ENCODE peak calls at places on chromosomes 13 and 19, in four cellular contexts. T, A, R and Q are unnamed samples.

GRCh38 chr13:48564046-48564445 is 31.2 kb upstream of the RCBTB2 start:
- DNase-seq in T (no peak), A (peak; percentile 51), R (no peak), Q (no peak)

GRCh38 chr13:21683034-21683733 is 12.3 kb downstream of the FGF9 start:
- DNase-seq in T (no peak), A (peak; percentile 88), R (peak; percentile 23), Q (no peak)

GRCh38 chr19:1513492-1514294 is 874 bp upstream of the ADAMTSL5 start:
- DNase-seq in T (no peak), A (peak; percentile 53), R (peak; percentile 60), Q (peak; percentile 56)

GRCh38 chr13:114115796-114116195 is 16.6 kb downstream of the RASA3 start:
- DNase-seq in T (no peak), A (no peak), R (no peak), Q (no peak)

GRCh38 chr19:29516358-29516725 is 9.5 kb upstream of the VSTM2B start:
- DNase-seq in T (no peak), A (no peak), R (no peak), Q (no peak)

GRCh38 chr19:1908364-1908678 is 3.1 kb downstream of the ADAT3 start:
- DNase-seq in T (no peak), A (no peak), R (no peak), Q (no peak)

GRCh38 chr13:25406377-25406776 is 34.6 kb downstream of the ATP8A2 start:
- DNase-seq in T (no peak), A (no peak), R (no peak), Q (peak; percentile 39)

GRCh38 chr19:56727731-56728130 is 56.2 kb upstream of the ZNF835 start:
- DNase-seq in T (peak; percentile 14), A (no peak), R (no peak), Q (no peak)

GRCh38 chr19:35513231-35513974 is at the start of gene DMKN:
- DNase-seq in T (no peak), A (peak; percentile 58), R (peak; percentile 71), Q (peak; percentile 61)

GRCh38 chr13:101053289-101053688 is 363.0 kb downstream of the NALCN start:
- DNase-seq in T (no peak), A (no peak), R (peak; percentile 35), Q (no peak)

GRCh38 chr13:24348797-24349515 is 39.6 kb downstream of the C1QTNF9 start:
- DNase-seq in T (no peak), A (no peak), R (no peak), Q (no peak)

GRCh38 chr19:51282335-51282734 is 29.1 kb upstream of the IGLON5 start:
- DNase-seq in T (no peak), A (no peak), R (no peak), Q (peak; percentile 13)

GRCh38 chr13:112783135-112783945 is 93.5 kb downstream of the ATP11A start:
- DNase-seq in T (no peak), A (peak; percentile 90), R (peak; percentile 40), Q (no peak)

GRCh38 chr19:4557971-4558941 is 1.2 kb downstream of the SEMA6B start:
- DNase-seq in T (no peak), A (no peak), R (peak; percentile 22), Q (peak; percentile 71)

GRCh38 chr13:64817721-64818120 is 2412.4 kb downstream of the PCDH9 start:
- DNase-seq in T (no peak), A (peak; percentile 36), R (peak; percentile 8), Q (no peak)

GRCh38 chr13:53336441-53337160 is 308.0 kb downstream of the OLFM4 start:
- DNase-seq in T (no peak), A (no peak), R (no peak), Q (no peak)

GRCh38 chr19:56837892-56838679 is 2.4 kb downstream of the PEG3 start:
- DNase-seq in T (peak; percentile 75), A (no peak), R (no peak), Q (no peak)

GRCh38 chr19:57135797-57136196 is 9.2 kb downstream of the ZIM3 start:
- DNase-seq in T (no peak), A (no peak), R (no peak), Q (no peak)

GRCh38 chr19:50820549-50821247 is 2.9 kb downstream of the KLK1 start:
- DNase-seq in T (no peak), A (no peak), R (no peak), Q (peak; percentile 67)

GRCh38 chr13:24063281-24063851 is 97.2 kb upstream of the SPATA13 start:
- DNase-seq in T (no peak), A (no peak), R (no peak), Q (no peak)

GRCh38 chr13:114129649-114130062 is 2.8 kb downstream of the RASA3 start:
- DNase-seq in T (no peak), A (no peak), R (peak; percentile 50), Q (no peak)

GRCh38 chr13:76053181-76053580 is 417.1 kb downstream of the LMO7 start:
- DNase-seq in T (no peak), A (no peak), R (no peak), Q (no peak)

GRCh38 chr19:49212302-49212701 is 54.7 kb downstream of the TRPM4 start:
- DNase-seq in T (no peak), A (no peak), R (no peak), Q (no peak)

GRCh38 chr13:23715762-23716235 is 145.6 kb downstream of the TNFRSF19 start:
- DNase-seq in T (no peak), A (no peak), R (peak; percentile 18), Q (peak; percentile 75)

GRCh38 chr13:59409651-59410200 is 754.0 kb downstream of the DIAPH3 start:
- DNase-seq in T (no peak), A (no peak), R (no peak), Q (peak; percentile 64)

GRCh38 chr19:54451331-54451871 is 2.4 kb downstream of the LENG8 start:
- DNase-seq in T (no peak), A (no peak), R (peak; percentile 36), Q (no peak)

GRCh38 chr13:113086031-113086750 is 19.4 kb upstream of the F7 start:
- DNase-seq in T (no peak), A (peak; percentile 12), R (no peak), Q (peak; percentile 68)

GRCh38 chr19:56377105-56377924 is 16.0 kb downstream of the ZNF582 start:
- DNase-seq in T (no peak), A (no peak), R (no peak), Q (no peak)

GRCh38 chr19:30355586-30355985 is 16.6 kb upstream of the ZNF536 start:
- DNase-seq in T (no peak), A (no peak), R (no peak), Q (no peak)

GRCh38 chr13:74841123-74841522 is 640.8 kb downstream of the TBC1D4 start:
- DNase-seq in T (no peak), A (no peak), R (no peak), Q (no peak)

GRCh38 chr13:28100149-28101121 is at the start of gene FLT3:
- DNase-seq in T (peak; percentile 48), A (peak; percentile 38), R (peak; percentile 39), Q (peak; percentile 76)

GRCh38 chr13:79776538-79776937 is 295.6 kb downstream of the NDFIP2 start:
- DNase-seq in T (no peak), A (peak; percentile 50), R (peak; percentile 63), Q (no peak)

GRCh38 chr13:21225082-21225481 is 48.6 kb downstream of the MRPL57 start:
- DNase-seq in T (no peak), A (no peak), R (no peak), Q (no peak)

DNA sequence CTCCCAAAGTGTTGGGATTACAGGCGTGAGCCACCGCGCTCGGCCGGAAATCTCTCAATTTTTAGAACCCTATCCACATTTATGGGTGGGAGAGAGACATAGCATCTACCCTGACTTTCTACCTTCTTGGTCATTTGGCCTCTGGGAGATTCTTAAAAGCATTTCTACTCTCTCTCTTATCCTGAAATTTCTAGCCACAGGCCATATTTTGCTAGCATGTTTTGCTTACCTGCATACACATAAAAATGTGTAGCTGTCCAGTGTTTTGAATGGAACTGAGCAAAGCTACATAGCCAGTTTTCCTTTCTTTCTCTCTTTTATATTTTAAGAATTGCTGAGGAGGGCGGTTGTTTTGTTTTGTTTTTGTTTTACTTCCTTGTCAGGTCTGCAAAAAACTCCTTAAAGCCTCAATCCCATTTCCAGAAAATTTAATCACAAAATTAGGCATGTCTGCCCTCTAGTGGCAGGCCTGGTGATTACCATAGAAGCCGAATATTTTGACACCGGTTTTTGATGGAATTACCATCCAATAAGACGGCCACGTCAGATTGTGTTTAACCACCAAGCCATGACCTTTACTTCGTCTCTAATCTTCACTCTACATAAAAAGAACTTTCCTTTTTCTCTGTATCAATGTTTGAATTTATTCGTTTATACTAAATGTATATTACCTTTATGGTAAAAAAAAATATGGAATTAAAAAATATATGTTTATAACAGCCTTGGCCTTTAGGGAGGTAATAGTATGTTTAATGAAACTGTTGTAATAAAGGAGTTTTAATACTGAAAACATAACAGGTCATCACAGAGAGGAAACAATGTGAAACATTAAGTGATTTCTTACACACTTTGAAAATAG is 34.4 kb upstream of the OXGR1 start:
- DNase-seq in T (peak; percentile 59), A (peak; percentile 40), R (peak; percentile 58), Q (peak; percentile 37)
- H2BK5ac ChIP-seq in T (no peak overlapping the region), A (no peak overlapping the region), R (no peak overlapping the region), Q (no peak overlapping the region)

GRCh38 chr13:29704648-29705047 is 109.2 kb upstream of the SLC7A1 start:
- DNase-seq in T (no peak), A (no peak), R (peak; percentile 59), Q (no peak)

GRCh38 chr13:29698106-29698505 is 102.6 kb upstream of the SLC7A1 start:
- DNase-seq in T (no peak), A (no peak), R (no peak), Q (no peak)

GRCh38 chr13:29703421-29703820 is 107.9 kb upstream of the SLC7A1 start:
- DNase-seq in T (no peak), A (no peak), R (no peak), Q (no peak)

GRCh38 chr13:29706923-29707322 is 111.4 kb upstream of the SLC7A1 start:
- DNase-seq in T (no peak), A (no peak), R (peak; percentile 59), Q (no peak)

GRCh38 chr13:29702912-29703351 is 107.4 kb upstream of the SLC7A1 start:
- DNase-seq in T (no peak), A (peak; percentile 69), R (peak; percentile 97), Q (peak; percentile 69)
- H4K8ac ChIP-seq in T (no peak overlapping the region), A (no peak overlapping the region), R (peak overlapping the region; percentile 77), Q (no peak overlapping the region)

GRCh38 chr19:18227781-18228271 is 1.6 kb upstream of the PDE4C start:
- DNase-seq in T (no peak), A (no peak), R (no peak), Q (no peak)
- H3K23ac ChIP-seq in T (no peak overlapping the region), A (no peak overlapping the region), R (no peak overlapping the region), Q (no peak overlapping the region)

DNA sequence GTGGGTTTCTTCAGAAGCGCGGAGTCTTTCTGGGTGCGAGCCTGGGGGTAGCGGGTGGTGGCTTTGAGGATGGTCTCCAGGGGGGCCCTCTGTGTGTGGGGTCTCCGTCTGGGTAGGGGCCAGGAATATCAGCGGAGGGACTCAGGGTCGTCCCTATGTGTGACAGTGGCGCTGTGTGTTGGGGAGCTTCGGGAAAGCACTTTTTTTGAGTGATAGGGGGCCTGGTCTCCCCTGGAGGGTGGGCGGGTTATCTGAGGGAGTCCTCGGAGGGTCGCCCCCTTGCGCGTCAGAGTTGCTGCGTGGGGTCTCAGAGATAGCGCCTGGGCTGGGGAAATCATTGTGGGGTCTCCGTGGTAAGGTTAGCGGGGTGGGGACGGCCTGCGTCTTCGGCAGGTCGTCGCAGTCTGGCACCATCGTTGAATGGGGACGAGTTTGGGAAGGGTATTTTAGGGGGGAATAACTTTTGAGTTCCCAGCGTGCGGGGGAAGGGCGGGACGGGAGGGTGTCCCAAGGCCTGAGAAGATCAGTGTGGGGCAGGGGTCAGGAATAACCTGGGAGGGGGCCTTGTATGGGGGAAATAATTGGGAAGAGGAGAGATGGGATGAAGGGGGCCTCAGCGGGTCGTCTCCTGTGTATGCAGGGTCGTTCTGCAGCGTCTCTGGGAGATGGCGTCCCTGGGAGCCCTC is 851 bp downstream of the IER2 start:
- DNase-seq in T (peak; percentile 42), A (no peak), R (peak; percentile 31), Q (no peak)
- H2BK5ac ChIP-seq in T (peak overlapping the region; percentile 95), A (peak overlapping the region; percentile 89), R (peak overlapping the region; percentile 97), Q (no peak overlapping the region)